ENCODE peak calls at places on chromosomes 11 and 22, in six cellular contexts. N is mammary epithelial cell, K is fibroblast of lung, B is uterus, J is breast epithelium, Q is tibial nerve. O is an unnamed sample. For H3K4me1, the result is how much of the 10 kb centered on the place peaks cover.

GRCh38 chr11:69963533-69964246 is 114.4 kb upstream of the ANO1 start:
- DNase-seq in J (no peak), K (peak), B (no peak), Q (no peak), N (no peak), O (no peak)

GRCh38 chr22:41976070-41976901 is 7.0 kb downstream of the SEPTIN3 start:
- DNase-seq in N (no peak), K (no peak), B (no peak), J (no peak), Q (no peak), O (no peak)

GRCh38 chr22:49564666-49565515 is 262.8 kb downstream of the BRD1 start:
- DNase-seq in N (no peak), B (no peak), J (no peak), K (no peak), Q (no peak), O (peak)

GRCh38 chr11:102664001-102664752 is 39.0 kb upstream of the MMP20 start:
- DNase-seq in J (no peak), B (no peak), Q (no peak), K (no peak), N (no peak), O (no peak)

GRCh38 chr22:37905534-37906363 is at the start of gene MICALL1:
- DNase-seq in J (peak), Q (peak), K (peak), B (peak), N (peak), O (peak)

GRCh38 chr11:27367881-27368280 is 4.9 kb upstream of the CCDC34 start:
- DNase-seq in B (no peak), Q (no peak), K (no peak), J (no peak), N (no peak), O (no peak)

GRCh38 chr11:57332694-57333440 is 2.8 kb downstream of the SSRP1 start:
- DNase-seq in K (no peak), Q (no peak), B (no peak), N (no peak), J (no peak), O (no peak)

GRCh38 chr11:119194811-119195210 is 9.5 kb downstream of the NHERF4 start:
- DNase-seq in Q (no peak), B (no peak), J (no peak), N (no peak), K (no peak), O (no peak)

GRCh38 chr11:75260396-75260795 is 19.8 kb downstream of the TPBGL start:
- DNase-seq in N (no peak), B (peak), J (no peak), K (no peak), Q (no peak), O (no peak)

GRCh38 chr11:84236436-84236835 is 950.3 kb upstream of the CCDC90B start:
- DNase-seq in B (no peak), N (no peak), K (no peak), Q (no peak), J (no peak), O (no peak)

GRCh38 chr22:45448431-45448830 is 34.9 kb downstream of the RIBC2 start:
- DNase-seq in B (peak), K (peak), Q (peak), N (no peak), J (no peak), O (peak)

GRCh38 chr11:88363566-88364169 is 26.1 kb upstream of the CTSC start:
- DNase-seq in N (peak), J (no peak), K (peak), Q (no peak), B (no peak), O (no peak)

GRCh38 chr11:117663389-117663788 is 133.6 kb downstream of the DSCAML1 start:
- DNase-seq in B (peak), Q (no peak), N (no peak), J (no peak), K (no peak), O (no peak)

GRCh38 chr22:44449061-44449682 is 48.9 kb downstream of the RTL6 start:
- DNase-seq in J (no peak), K (peak), N (peak), Q (no peak), B (no peak), O (no peak)

GRCh38 chr11:126104420-126104819 is 41.8 kb upstream of the CDON start:
- DNase-seq in N (no peak), Q (no peak), B (no peak), J (no peak), K (no peak), O (no peak)

GRCh38 chr11:7651700-7652099 is 21.6 kb downstream of the CYB5R2 start:
- DNase-seq in K (no peak), Q (no peak), B (no peak), J (peak), N (no peak), O (peak)

GRCh38 chr11:93870616-93871015 is 20.2 kb upstream of the VSTM5 start:
- DNase-seq in N (no peak), J (no peak), K (no peak), B (no peak), Q (no peak), O (no peak)

GRCh38 chr11:96254087-96254486 is 88.9 kb downstream of the MAML2 start:
- DNase-seq in J (peak), K (no peak), Q (no peak), B (no peak), N (peak), O (no peak)

GRCh38 chr22:19398206-19398605 is 33.3 kb downstream of the HIRA start:
- DNase-seq in N (no peak), B (no peak), K (peak), J (no peak), Q (no peak), O (no peak)

GRCh38 chr11:65309006-65309405 is 5.7 kb upstream of the CDC42EP2 start:
- DNase-seq in J (no peak), K (no peak), Q (no peak), B (no peak), N (no peak), O (peak)
- H3K4me1 ChIP-seq in J (under half), K (under half), Q (under half), B (under half), N (under half), O (under half)

GRCh38 chr22:23243859-23244689 is 63.8 kb downstream of the BCR start:
- DNase-seq in N (no peak), J (no peak), K (no peak), B (no peak), Q (no peak), O (no peak)
- H3K27ac ChIP-seq in N (no peak), J (no peak), K (no peak), B (no peak), Q (no peak), O (no peak)

GRCh38 chr11:3145206-3145520 is 19.9 kb downstream of the OSBPL5 start:
- DNase-seq in J (no peak), B (no peak), N (no peak), K (no peak), Q (no peak), O (no peak)
- H3K4me1 ChIP-seq in J (under half), B (under half), N (under half), K (under half), Q (under half), O (under half)

DNA sequence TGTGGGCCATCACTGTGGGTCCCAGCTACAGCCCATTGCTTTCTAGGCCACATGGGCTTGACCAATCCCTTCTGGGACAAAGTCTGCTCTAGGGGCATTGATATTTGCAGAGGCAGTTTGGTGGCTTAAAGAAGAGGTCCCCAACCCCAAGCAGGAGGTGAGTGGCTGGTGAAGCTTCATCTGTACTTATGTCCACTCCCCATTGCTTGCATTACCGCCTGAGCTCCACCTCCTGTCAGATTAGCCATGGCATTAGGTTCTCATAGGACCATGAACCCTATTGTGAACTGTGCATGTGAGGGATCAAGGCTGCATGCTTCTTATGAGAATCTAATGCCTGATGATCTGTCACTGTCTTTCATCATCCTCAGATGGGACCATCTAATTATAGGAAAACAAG is 54.4 kb upstream of the CADM1 start:
- DNase-seq in K (no peak), N (no peak), J (no peak), Q (no peak), B (no peak), O (no peak)
- H3K27ac ChIP-seq in K (no peak), N (no peak), J (no peak), Q (no peak), B (no peak), O (no peak)

DNA sequence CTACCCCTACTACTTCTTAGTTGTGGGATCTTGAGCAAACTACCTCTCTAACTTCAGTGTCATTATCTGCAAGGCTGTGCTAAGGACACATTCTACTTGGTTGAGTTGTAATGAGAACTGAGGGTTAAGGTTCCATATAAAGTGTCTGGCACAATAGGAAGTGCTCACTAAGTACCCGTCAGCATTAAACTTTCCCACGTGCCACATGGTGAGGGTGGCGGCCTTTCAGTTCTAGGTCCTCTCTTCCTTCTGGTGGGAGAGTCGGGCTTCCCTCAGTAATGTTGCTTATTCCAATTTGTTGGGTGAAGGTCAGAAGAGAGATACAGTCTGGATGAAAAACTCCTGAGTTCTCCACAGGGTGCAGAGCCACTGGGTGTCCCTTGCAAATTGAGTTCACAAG is 4.6 kb upstream of the CD6 start:
- DNase-seq in Q (no peak), B (no peak), N (no peak), K (no peak), J (no peak), O (no peak)
- H3K4me1 ChIP-seq in Q (under half), B (under half), N (under half), K (under half), J (under half), O (under half)

DNA sequence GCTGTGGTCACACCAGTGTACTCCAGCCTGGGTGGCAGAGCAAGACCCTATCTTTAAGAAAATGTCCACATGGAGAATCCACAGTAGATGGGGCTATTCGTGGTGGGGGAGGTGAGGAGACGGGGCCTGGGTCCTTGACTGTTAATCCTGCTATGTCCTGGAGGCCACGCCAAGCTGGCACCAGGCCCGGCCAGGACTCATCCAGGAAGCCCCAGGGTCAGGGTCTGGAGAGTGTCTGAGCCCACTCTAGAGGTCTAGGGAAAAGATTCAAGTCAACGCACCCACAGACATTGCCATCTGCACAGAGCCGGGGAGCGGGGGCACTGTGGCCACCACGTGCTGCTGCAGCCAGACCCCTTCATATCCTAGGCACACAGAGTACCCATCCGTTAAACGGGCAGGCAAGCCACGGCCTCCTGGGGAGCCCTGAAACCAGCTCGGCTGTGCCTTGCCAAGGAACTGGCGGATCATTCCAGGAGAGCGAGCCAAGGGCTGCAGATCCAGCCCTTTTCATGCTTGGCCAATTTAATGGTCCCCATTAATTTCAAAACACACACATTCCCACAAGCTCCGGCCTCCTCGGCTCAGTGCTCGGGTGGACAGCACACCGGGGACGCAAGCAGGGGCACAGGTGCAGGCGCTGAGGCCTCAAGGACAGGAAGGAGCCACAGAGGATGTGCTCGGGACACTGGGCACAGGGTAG is 24.7 kb downstream of the MACROD1 start:
- DNase-seq in N (no peak), B (no peak), K (no peak), Q (no peak), J (no peak), O (no peak)
- H3K27ac ChIP-seq in N (no peak), B (no peak), K (no peak), Q (no peak), J (no peak), O (no peak)

GRCh38 chr11:47510231-47510630 is 42.7 kb downstream of the CELF1 start:
- DNase-seq in K (no peak), Q (no peak), J (no peak), N (peak), B (no peak), O (no peak)
- H3K4me1 ChIP-seq in K (under half), Q (half or more), J (under half), N (under half), B (under half), O (under half)

DNA sequence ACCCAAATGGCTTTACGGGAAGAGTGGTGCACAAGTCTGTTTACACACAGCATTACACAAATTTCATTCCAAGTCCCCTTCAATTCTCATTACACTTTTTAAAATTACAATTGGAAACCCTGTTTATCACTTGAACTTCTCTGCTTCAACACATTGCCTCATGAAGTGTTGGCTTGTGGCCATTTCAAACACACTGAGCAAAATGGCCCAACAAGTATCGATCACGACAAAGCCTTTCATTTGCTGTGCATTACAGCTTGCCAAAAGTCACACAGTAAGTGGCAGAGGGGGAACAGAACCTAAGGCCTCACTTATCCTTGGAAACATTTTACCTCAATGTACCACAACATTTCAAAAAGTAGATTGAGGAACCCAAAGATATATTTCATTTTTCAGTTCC is 18.0 kb upstream of the TPH1 start:
- DNase-seq in Q (no peak), N (no peak), K (no peak), J (no peak), B (no peak), O (no peak)
- H3K27ac ChIP-seq in Q (no peak), N (no peak), K (no peak), J (no peak), B (no peak), O (no peak)

O was measured in right cardiac atrium.